ENCODE peak calls at places on chromosomes 13 and 19, in four cellular contexts. One of them, this sample, is unnamed.

GRCh38 chr13:113777311-113778260 is 18.6 kb downstream of the TMEM255B start:
- DNase-seq in HCT116: no peak
- DNase-seq in heart left ventricle: no peak
- DNase-seq in tibial nerve: no peak
- DNase-seq in this sample: no peak

GRCh38 chr13:84845875-84846619 is 953.2 kb downstream of the SLITRK6 start:
- DNase-seq in tibial nerve: no peak
- DNase-seq in HCT116: no peak
- DNase-seq in heart left ventricle: no peak
- DNase-seq in this sample: no peak

GRCh38 chr19:17329061-17329767 is 5.4 kb downstream of the ANO8 start:
- DNase-seq in tibial nerve: no peak
- DNase-seq in HCT116: no peak
- DNase-seq in heart left ventricle: no peak
- DNase-seq in this sample: no peak

GRCh38 chr13:50957620-50958019 is 48.0 kb downstream of the RNASEH2B start:
- DNase-seq in HCT116: no peak
- DNase-seq in heart left ventricle: no peak
- DNase-seq in tibial nerve: no peak
- DNase-seq in this sample: no peak

GRCh38 chr13:105679832-105680231 is 855.6 kb downstream of the EFNB2 start:
- DNase-seq in HCT116: no peak
- DNase-seq in heart left ventricle: no peak
- DNase-seq in tibial nerve: no peak
- DNase-seq in this sample: no peak

GRCh38 chr13:32940601-32941000 is 75.6 kb upstream of the KL start:
- DNase-seq in HCT116: no peak
- DNase-seq in heart left ventricle: peak
- DNase-seq in tibial nerve: no peak
- DNase-seq in this sample: no peak

GRCh38 chr13:28046981-28047380 is 53.4 kb downstream of the FLT3 start:
- DNase-seq in tibial nerve: no peak
- DNase-seq in heart left ventricle: no peak
- DNase-seq in HCT116: no peak
- DNase-seq in this sample: no peak

GRCh38 chr19:39444598-39445257 is 654 bp upstream of the SUPT5H start:
- DNase-seq in heart left ventricle: no peak
- DNase-seq in HCT116: no peak
- DNase-seq in tibial nerve: no peak
- DNase-seq in this sample: no peak

GRCh38 chr19:51024924-51025323 is 1.5 kb downstream of the KLK11 start:
- DNase-seq in heart left ventricle: no peak
- DNase-seq in tibial nerve: no peak
- DNase-seq in HCT116: no peak
- DNase-seq in this sample: no peak

GRCh38 chr19:5080809-5081208 is 111.9 kb downstream of the KDM4B start:
- DNase-seq in HCT116: no peak
- DNase-seq in heart left ventricle: no peak
- DNase-seq in tibial nerve: no peak
- DNase-seq in this sample: no peak

GRCh38 chr13:87674143-87674772 is 3.1 kb downstream of the SLITRK5 start:
- DNase-seq in tibial nerve: no peak
- DNase-seq in heart left ventricle: no peak
- DNase-seq in HCT116: no peak
- DNase-seq in this sample: no peak

GRCh38 chr13:30870049-30870884 is 35.8 kb upstream of the MEDAG start:
- DNase-seq in tibial nerve: peak
- DNase-seq in heart left ventricle: peak
- DNase-seq in HCT116: peak
- DNase-seq in this sample: peak

GRCh38 chr13:50888362-50888761 is 21.2 kb upstream of the RNASEH2B start:
- DNase-seq in HCT116: no peak
- DNase-seq in tibial nerve: no peak
- DNase-seq in heart left ventricle: no peak
- DNase-seq in this sample: no peak

GRCh38 chr13:98942997-98943396 is 34.9 kb downstream of the DOCK9 start:
- DNase-seq in HCT116: no peak
- DNase-seq in heart left ventricle: no peak
- DNase-seq in tibial nerve: no peak
- DNase-seq in this sample: no peak

GRCh38 chr13:48412881-48413351 is at the start of gene LPAR6:
- DNase-seq in HCT116: no peak
- DNase-seq in heart left ventricle: peak
- DNase-seq in tibial nerve: no peak
- DNase-seq in this sample: peak

GRCh38 chr19:35460608-35461007 is 12.6 kb downstream of the FFAR2 start:
- DNase-seq in HCT116: no peak
- DNase-seq in heart left ventricle: no peak
- DNase-seq in tibial nerve: no peak
- DNase-seq in this sample: no peak

DNA sequence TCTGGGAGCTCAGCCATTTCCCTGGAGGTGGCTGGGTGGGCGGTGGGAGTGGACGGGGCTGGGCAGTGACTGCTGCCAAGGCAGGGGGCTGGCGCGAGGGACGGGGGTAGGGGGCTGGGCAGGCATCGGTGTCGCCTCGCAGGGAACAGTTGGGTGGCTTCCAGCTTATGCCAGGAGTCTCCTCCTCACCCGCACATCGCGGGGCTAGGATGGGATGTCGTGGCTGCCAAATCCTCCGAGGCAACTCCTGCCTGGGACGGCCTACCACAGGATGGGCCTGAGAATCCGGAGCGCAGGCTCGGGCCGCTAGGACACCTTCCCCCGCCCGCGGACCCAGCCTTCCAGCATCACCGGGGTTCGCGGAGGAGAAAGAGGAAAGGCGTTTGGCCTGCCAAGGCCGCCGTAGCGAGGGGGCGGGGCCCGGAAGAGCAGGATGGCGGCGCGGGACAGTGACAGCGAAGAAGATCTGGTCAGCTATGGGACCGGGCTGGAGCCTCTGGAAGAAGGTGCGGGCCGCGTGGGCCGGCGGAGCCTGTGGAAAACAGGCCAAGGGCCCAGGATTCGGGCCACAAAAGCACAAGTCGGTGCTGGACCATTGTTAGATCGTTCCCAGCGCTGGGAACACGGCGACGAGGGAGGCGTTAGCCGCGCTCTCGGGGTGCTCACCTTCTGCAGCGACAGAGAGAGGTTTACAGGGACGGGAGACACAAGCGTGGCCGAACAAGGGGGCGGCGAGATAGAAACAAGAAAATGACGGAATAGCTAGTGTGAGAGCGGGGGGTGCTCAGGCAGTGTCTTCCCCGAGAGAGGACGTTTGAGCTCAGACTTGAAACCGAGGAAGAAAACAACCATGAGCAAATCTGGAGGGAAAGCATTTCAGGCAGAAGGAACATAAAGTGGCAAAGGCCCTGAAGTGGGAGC is at the start of gene GPATCH1:
- DNase-seq in tibial nerve: peak
- DNase-seq in heart left ventricle: peak
- DNase-seq in HCT116: peak
- DNase-seq in this sample: peak
- TF ChIP-seq POLR2A in tibial nerve: no peak
- TF ChIP-seq POLR2A in heart left ventricle: no peak
- TF ChIP-seq POLR2A in HCT116: peak
- TF ChIP-seq POLR2A in this sample: peak

GRCh38 chr19:18401580-18402112 is 4.2 kb upstream of the LRRC25 start:
- DNase-seq in HCT116: no peak
- DNase-seq in tibial nerve: no peak
- DNase-seq in heart left ventricle: peak
- DNase-seq in this sample: no peak
- TF ChIP-seq POLR2A in HCT116: no peak
- TF ChIP-seq POLR2A in tibial nerve: no peak
- TF ChIP-seq POLR2A in heart left ventricle: no peak
- TF ChIP-seq POLR2A in this sample: no peak

GRCh38 chr19:12294308-12295158 is at the start of gene ZNF44:
- DNase-seq in heart left ventricle: peak
- DNase-seq in tibial nerve: peak
- DNase-seq in HCT116: peak
- DNase-seq in this sample: peak
- TF ChIP-seq POLR2A in heart left ventricle: peak
- TF ChIP-seq POLR2A in tibial nerve: peak
- TF ChIP-seq POLR2A in HCT116: no peak
- TF ChIP-seq POLR2A in this sample: peak

GRCh38 chr19:16076154-16076957 is at the start of gene TPM4:
- DNase-seq in tibial nerve: peak
- DNase-seq in heart left ventricle: peak
- DNase-seq in HCT116: peak
- DNase-seq in this sample: peak
- TF ChIP-seq POLR2A in tibial nerve: peak
- TF ChIP-seq POLR2A in heart left ventricle: peak
- TF ChIP-seq POLR2A in HCT116: peak
- TF ChIP-seq POLR2A in this sample: peak

DNA sequence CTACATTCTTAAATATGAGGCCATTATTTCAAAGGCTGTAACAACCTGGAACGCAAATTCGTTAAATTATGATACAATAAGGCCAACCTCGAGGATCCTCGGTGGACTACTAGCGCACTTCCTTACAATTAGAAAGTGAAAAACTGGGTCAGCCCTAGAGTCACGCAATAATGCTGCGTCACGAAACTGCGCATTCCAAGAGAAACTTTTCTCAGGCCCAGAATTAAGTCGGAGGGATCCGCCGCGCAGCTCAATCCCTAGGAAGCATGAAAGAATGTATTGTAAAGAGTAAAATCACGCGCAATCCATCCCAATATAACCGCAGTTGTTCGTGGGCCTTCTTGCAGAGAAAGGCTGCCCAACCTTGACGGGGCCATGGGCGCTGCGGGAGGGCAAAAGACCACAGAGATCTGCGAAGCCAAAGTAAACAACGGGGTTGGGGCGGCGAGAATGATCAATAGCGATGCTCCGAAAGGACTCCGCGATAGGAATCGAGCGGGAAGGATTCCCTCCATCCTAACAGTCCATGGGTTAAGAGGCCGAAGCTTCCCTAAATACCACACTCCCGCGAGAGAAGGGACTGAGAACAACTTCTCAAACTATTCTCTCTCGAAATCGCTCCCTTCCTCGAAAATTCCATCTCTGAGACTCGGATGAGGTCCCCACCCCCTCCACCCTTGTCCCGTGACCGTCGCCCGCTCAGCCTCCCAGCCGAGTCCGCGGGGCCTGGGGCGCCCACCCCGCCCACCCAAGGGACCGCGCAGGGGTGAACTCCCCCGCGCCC is 564 bp downstream of the SPART start:
- DNase-seq in heart left ventricle: peak
- DNase-seq in HCT116: no peak
- DNase-seq in tibial nerve: peak
- DNase-seq in this sample: peak
- TF ChIP-seq POLR2A in heart left ventricle: no peak
- TF ChIP-seq POLR2A in HCT116: no peak
- TF ChIP-seq POLR2A in tibial nerve: peak
- TF ChIP-seq POLR2A in this sample: peak

This sample was measured in uterus.